ENCODE peak calls at places on chromosomes 3 and 15, in nine cellular contexts. One of them, this sample, is unnamed.

GRCh38 chr15:95609096-95609495 is 721.4 kb upstream of the NR2F2 start:
- DNase-seq in transverse colon: no peak
- DNase-seq in cardiac muscle cell: peak; percentile 37
- DNase-seq in A549: no peak
- DNase-seq in neural progenitor cell: no peak
- DNase-seq in SK-N-SH: no peak
- DNase-seq in A673: no peak
- DNase-seq in heart left ventricle: no peak
- DNase-seq in GM23338: no peak
- DNase-seq in this sample: no peak

GRCh38 chr15:62977952-62978811 is 64.4 kb upstream of the TPM1 start:
- DNase-seq in transverse colon: no peak
- DNase-seq in cardiac muscle cell: peak; percentile 57
- DNase-seq in A549: peak; percentile 61
- DNase-seq in neural progenitor cell: no peak
- DNase-seq in SK-N-SH: no peak
- DNase-seq in A673: no peak
- DNase-seq in heart left ventricle: no peak
- DNase-seq in GM23338: no peak
- DNase-seq in this sample: no peak

GRCh38 chr15:64246364-64247189 is 83.8 kb upstream of the PPIB start:
- DNase-seq in transverse colon: no peak
- DNase-seq in cardiac muscle cell: peak; percentile 85
- DNase-seq in A549: peak; percentile 87
- DNase-seq in neural progenitor cell: no peak
- DNase-seq in SK-N-SH: no peak
- DNase-seq in A673: peak; percentile 77
- DNase-seq in heart left ventricle: no peak
- DNase-seq in GM23338: peak; percentile 34
- DNase-seq in this sample: no peak

GRCh38 chr15:46316024-46316423 is 681.2 kb downstream of the SQOR start:
- DNase-seq in transverse colon: no peak
- DNase-seq in cardiac muscle cell: no peak
- DNase-seq in A549: no peak
- DNase-seq in neural progenitor cell: no peak
- DNase-seq in SK-N-SH: no peak
- DNase-seq in A673: no peak
- DNase-seq in heart left ventricle: no peak
- DNase-seq in GM23338: no peak
- DNase-seq in this sample: no peak

GRCh38 chr3:143084856-143085731 is 34.5 kb upstream of the CHST2 start:
- DNase-seq in transverse colon: no peak
- DNase-seq in cardiac muscle cell: peak; percentile 75
- DNase-seq in A549: peak; percentile 33
- DNase-seq in neural progenitor cell: no peak
- DNase-seq in SK-N-SH: no peak
- DNase-seq in A673: no peak
- DNase-seq in heart left ventricle: no peak
- DNase-seq in GM23338: no peak
- DNase-seq in this sample: no peak

GRCh38 chr3:1251282-1252060 is 158.6 kb downstream of the CNTN6 start:
- DNase-seq in transverse colon: no peak
- DNase-seq in cardiac muscle cell: no peak
- DNase-seq in A549: no peak
- DNase-seq in neural progenitor cell: no peak
- DNase-seq in SK-N-SH: no peak
- DNase-seq in A673: no peak
- DNase-seq in heart left ventricle: no peak
- DNase-seq in GM23338: peak; percentile 14
- DNase-seq in this sample: no peak

GRCh38 chr3:42688016-42688415 is 2.7 kb downstream of the KLHL40 start:
- DNase-seq in transverse colon: no peak
- DNase-seq in cardiac muscle cell: no peak
- DNase-seq in A549: no peak
- DNase-seq in neural progenitor cell: no peak
- DNase-seq in SK-N-SH: no peak
- DNase-seq in A673: no peak
- DNase-seq in heart left ventricle: peak; percentile 36
- DNase-seq in GM23338: no peak
- DNase-seq in this sample: peak; percentile 51

GRCh38 chr3:157282261-157283191 is 122.6 kb upstream of the CCNL1 start:
- DNase-seq in transverse colon: no peak
- DNase-seq in cardiac muscle cell: peak; percentile 95
- DNase-seq in A549: no peak
- DNase-seq in neural progenitor cell: no peak
- DNase-seq in SK-N-SH: no peak
- DNase-seq in A673: peak; percentile 78
- DNase-seq in heart left ventricle: no peak
- DNase-seq in GM23338: no peak
- DNase-seq in this sample: no peak

GRCh38 chr15:61537337-61537736 is 308.2 kb upstream of the RORA start:
- DNase-seq in transverse colon: no peak
- DNase-seq in cardiac muscle cell: no peak
- DNase-seq in A549: no peak
- DNase-seq in neural progenitor cell: peak; percentile 81
- DNase-seq in SK-N-SH: no peak
- DNase-seq in A673: no peak
- DNase-seq in heart left ventricle: no peak
- DNase-seq in GM23338: no peak
- DNase-seq in this sample: no peak

GRCh38 chr15:75508741-75509532 is 57.4 kb upstream of the SIN3A start:
- DNase-seq in transverse colon: no peak
- DNase-seq in cardiac muscle cell: peak; percentile 72
- DNase-seq in A549: peak; percentile 70
- DNase-seq in neural progenitor cell: no peak
- DNase-seq in SK-N-SH: peak; percentile 40
- DNase-seq in A673: peak; percentile 61
- DNase-seq in heart left ventricle: no peak
- DNase-seq in GM23338: peak; percentile 57
- DNase-seq in this sample: no peak

GRCh38 chr3:64617610-64618009 is 70.2 kb downstream of the ADAMTS9 start:
- DNase-seq in transverse colon: no peak
- DNase-seq in cardiac muscle cell: no peak
- DNase-seq in A549: no peak
- DNase-seq in neural progenitor cell: no peak
- DNase-seq in SK-N-SH: no peak
- DNase-seq in A673: no peak
- DNase-seq in heart left ventricle: no peak
- DNase-seq in GM23338: no peak
- DNase-seq in this sample: no peak

GRCh38 chr3:64616953-64617352 is 70.8 kb downstream of the ADAMTS9 start:
- DNase-seq in transverse colon: no peak
- DNase-seq in cardiac muscle cell: peak; percentile 14
- DNase-seq in A549: no peak
- DNase-seq in neural progenitor cell: no peak
- DNase-seq in SK-N-SH: no peak
- DNase-seq in A673: no peak
- DNase-seq in heart left ventricle: no peak
- DNase-seq in GM23338: no peak
- DNase-seq in this sample: no peak

GRCh38 chr3:64612082-64612860 is 75.5 kb downstream of the ADAMTS9 start:
- DNase-seq in transverse colon: peak; percentile 15
- DNase-seq in cardiac muscle cell: peak; percentile 93
- DNase-seq in A549: no peak
- DNase-seq in neural progenitor cell: no peak
- DNase-seq in SK-N-SH: peak; percentile 20
- DNase-seq in A673: no peak
- DNase-seq in heart left ventricle: no peak
- DNase-seq in GM23338: no peak
- DNase-seq in this sample: no peak

GRCh38 chr3:64612916-64613526 is 74.8 kb downstream of the ADAMTS9 start:
- DNase-seq in transverse colon: no peak
- DNase-seq in cardiac muscle cell: peak; percentile 23
- DNase-seq in A549: no peak
- DNase-seq in neural progenitor cell: no peak
- DNase-seq in SK-N-SH: peak; percentile 65
- DNase-seq in A673: no peak
- DNase-seq in heart left ventricle: no peak
- DNase-seq in GM23338: peak; percentile 12
- DNase-seq in this sample: peak; percentile 61
- H3K4me1 ChIP-seq in transverse colon: no peaks in the 10 kb centered on the region
- H3K4me1 ChIP-seq in cardiac muscle cell: peaks cover 35% of the 10 kb centered on the region
- H3K4me1 ChIP-seq in A549: no peaks in the 10 kb centered on the region
- H3K4me1 ChIP-seq in neural progenitor cell: peaks cover 6% of the 10 kb centered on the region
- H3K4me1 ChIP-seq in SK-N-SH: peaks cover 51% of the 10 kb centered on the region
- H3K4me1 ChIP-seq in A673: no peaks in the 10 kb centered on the region
- H3K4me1 ChIP-seq in heart left ventricle: peaks cover 36% of the 10 kb centered on the region
- H3K4me1 ChIP-seq in GM23338: no peaks in the 10 kb centered on the region
- H3K4me1 ChIP-seq in this sample: peaks cover 10% of the 10 kb centered on the region

DNA sequence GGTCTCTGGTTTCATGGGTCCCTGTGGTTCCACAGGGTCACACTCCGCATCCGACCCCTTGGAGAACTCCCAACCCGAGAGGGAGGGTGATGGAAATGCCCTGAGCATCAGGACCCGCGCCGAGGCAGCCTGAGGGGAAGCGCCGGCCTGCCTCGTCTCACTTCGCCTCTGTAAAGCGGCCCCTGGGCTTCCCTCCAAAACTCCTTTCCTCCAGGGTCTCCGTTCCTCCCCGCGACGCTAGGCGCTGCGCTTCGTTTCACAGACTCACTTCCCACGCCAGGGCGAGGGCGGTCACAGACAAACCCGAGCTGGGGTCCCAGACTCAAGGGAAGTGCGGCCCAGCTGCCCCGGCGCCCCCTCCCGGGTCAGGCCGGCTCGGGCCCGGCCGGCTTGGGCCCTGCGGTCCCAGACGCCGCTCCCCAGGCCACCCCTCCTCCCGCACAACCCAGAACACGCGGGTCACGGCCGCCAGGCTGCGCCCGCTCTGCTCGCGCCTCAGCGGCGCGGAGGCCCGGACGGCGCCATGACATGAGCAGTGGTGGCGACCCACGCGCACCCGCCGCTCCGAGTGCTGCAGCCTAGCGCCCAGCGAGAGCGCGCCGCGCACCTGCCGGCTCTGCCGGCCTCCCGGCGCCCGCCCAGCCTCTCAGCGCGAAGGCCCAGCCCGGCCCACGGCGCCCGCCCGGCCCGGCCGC is 619 bp downstream of the NUP210 start:
- DNase-seq in transverse colon: peak; percentile 41
- DNase-seq in cardiac muscle cell: no peak
- DNase-seq in A549: peak; percentile 48
- DNase-seq in neural progenitor cell: peak; percentile 77
- DNase-seq in SK-N-SH: peak; percentile 86
- DNase-seq in A673: no peak
- DNase-seq in heart left ventricle: peak; percentile 74
- DNase-seq in GM23338: peak; percentile 61
- DNase-seq in this sample: peak; percentile 86
- TF ChIP-seq CTCF in transverse colon: no peak
- TF ChIP-seq CTCF in cardiac muscle cell: no peak
- TF ChIP-seq CTCF in A549: peak; percentile 10
- TF ChIP-seq CTCF in neural progenitor cell: peak; percentile 22
- TF ChIP-seq CTCF in SK-N-SH: no peak
- TF ChIP-seq CTCF in A673: no peak
- TF ChIP-seq CTCF in heart left ventricle: peak; percentile 18
- TF ChIP-seq CTCF in GM23338: no peak
- TF ChIP-seq CTCF in this sample: no peak

GRCh38 chr3:26621891-26622633 is 510 bp upstream of the LRRC3B start:
- DNase-seq in transverse colon: no peak
- DNase-seq in cardiac muscle cell: no peak
- DNase-seq in A549: no peak
- DNase-seq in neural progenitor cell: peak; percentile 36
- DNase-seq in SK-N-SH: no peak
- DNase-seq in A673: no peak
- DNase-seq in heart left ventricle: no peak
- DNase-seq in GM23338: peak; percentile 39
- DNase-seq in this sample: no peak
- H3K4me3 ChIP-seq in transverse colon: peak overlapping the region; percentile 26
- H3K4me3 ChIP-seq in cardiac muscle cell: peak overlapping the region; percentile 44
- H3K4me3 ChIP-seq in A549: no peak overlapping the region
- H3K4me3 ChIP-seq in neural progenitor cell: peak overlapping the region; percentile 75
- H3K4me3 ChIP-seq in SK-N-SH: peak overlapping the region; percentile 40
- H3K4me3 ChIP-seq in A673: peak overlapping the region; percentile 24
- H3K4me3 ChIP-seq in heart left ventricle: peak overlapping the region; percentile 42
- H3K4me3 ChIP-seq in GM23338: peak overlapping the region; percentile 87
- H3K4me3 ChIP-seq in this sample: peak overlapping the region; percentile 39

DNA sequence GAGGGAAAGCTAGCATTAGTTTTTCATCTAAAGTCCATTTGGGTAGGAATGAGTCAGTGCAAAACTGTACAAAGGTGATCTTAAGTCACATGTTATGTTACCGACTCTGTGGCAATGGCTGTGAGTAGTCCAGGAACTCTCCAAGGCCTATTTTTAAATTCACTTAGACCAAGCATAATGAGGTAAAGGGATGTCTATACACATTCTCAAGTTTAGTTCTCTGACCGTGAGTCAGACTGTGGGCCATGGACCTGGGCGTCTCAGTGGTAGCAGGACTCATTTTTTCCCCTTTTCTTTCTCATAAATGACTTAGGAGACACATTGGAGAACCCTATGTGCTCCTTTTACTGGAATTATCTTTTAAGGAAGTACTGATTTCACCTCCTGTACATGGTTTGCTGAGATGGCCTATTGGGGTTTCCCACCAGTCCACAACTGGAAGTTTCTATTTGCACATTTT is 488.7 kb upstream of the TPRG1 start:
- DNase-seq in transverse colon: no peak
- DNase-seq in cardiac muscle cell: peak; percentile 79
- DNase-seq in A549: no peak
- DNase-seq in neural progenitor cell: no peak
- DNase-seq in SK-N-SH: no peak
- DNase-seq in A673: no peak
- DNase-seq in heart left ventricle: no peak
- DNase-seq in GM23338: no peak
- DNase-seq in this sample: no peak
- H3K4me1 ChIP-seq in transverse colon: no peaks in the 10 kb centered on the region
- H3K4me1 ChIP-seq in cardiac muscle cell: peaks cover 14% of the 10 kb centered on the region
- H3K4me1 ChIP-seq in A549: peaks cover 21% of the 10 kb centered on the region
- H3K4me1 ChIP-seq in neural progenitor cell: no peaks in the 10 kb centered on the region
- H3K4me1 ChIP-seq in SK-N-SH: no peaks in the 10 kb centered on the region
- H3K4me1 ChIP-seq in A673: peaks cover 6% of the 10 kb centered on the region
- H3K4me1 ChIP-seq in heart left ventricle: peaks cover 65% of the 10 kb centered on the region
- H3K4me1 ChIP-seq in GM23338: no peaks in the 10 kb centered on the region
- H3K4me1 ChIP-seq in this sample: peaks cover 24% of the 10 kb centered on the region

GRCh38 chr3:149371001-149371722 is 6.3 kb downstream of the TM4SF1 start:
- DNase-seq in transverse colon: no peak
- DNase-seq in cardiac muscle cell: peak; percentile 58
- DNase-seq in A549: peak; percentile 74
- DNase-seq in neural progenitor cell: peak; percentile 15
- DNase-seq in SK-N-SH: no peak
- DNase-seq in A673: peak; percentile 39
- DNase-seq in heart left ventricle: no peak
- DNase-seq in GM23338: peak; percentile 33
- DNase-seq in this sample: no peak
- TF ChIP-seq CTCF in transverse colon: no peak
- TF ChIP-seq CTCF in cardiac muscle cell: no peak
- TF ChIP-seq CTCF in A549: peak; percentile 41
- TF ChIP-seq CTCF in neural progenitor cell: peak; percentile 14
- TF ChIP-seq CTCF in SK-N-SH: no peak
- TF ChIP-seq CTCF in A673: peak; percentile 15
- TF ChIP-seq CTCF in heart left ventricle: no peak
- TF ChIP-seq CTCF in GM23338: peak; percentile 50
- TF ChIP-seq CTCF in this sample: no peak

GRCh38 chr3:11601446-11602241 is 42.1 kb downstream of the VGLL4 start:
- DNase-seq in transverse colon: no peak
- DNase-seq in cardiac muscle cell: peak; percentile 67
- DNase-seq in A549: no peak
- DNase-seq in neural progenitor cell: no peak
- DNase-seq in SK-N-SH: no peak
- DNase-seq in A673: no peak
- DNase-seq in heart left ventricle: no peak
- DNase-seq in GM23338: no peak
- DNase-seq in this sample: no peak
- H3K4me3 ChIP-seq in transverse colon: no peak overlapping the region
- H3K4me3 ChIP-seq in cardiac muscle cell: no peak overlapping the region
- H3K4me3 ChIP-seq in A549: no peak overlapping the region
- H3K4me3 ChIP-seq in neural progenitor cell: no peak overlapping the region
- H3K4me3 ChIP-seq in SK-N-SH: no peak overlapping the region
- H3K4me3 ChIP-seq in A673: no peak overlapping the region
- H3K4me3 ChIP-seq in heart left ventricle: no peak overlapping the region
- H3K4me3 ChIP-seq in GM23338: no peak overlapping the region
- H3K4me3 ChIP-seq in this sample: no peak overlapping the region

GRCh38 chr3:30343067-30343831 is 263.2 kb upstream of the TGFBR2 start:
- DNase-seq in transverse colon: no peak
- DNase-seq in cardiac muscle cell: no peak
- DNase-seq in A549: no peak
- DNase-seq in neural progenitor cell: no peak
- DNase-seq in SK-N-SH: no peak
- DNase-seq in A673: no peak
- DNase-seq in heart left ventricle: no peak
- DNase-seq in GM23338: no peak
- DNase-seq in this sample: no peak
- H3K4me1 ChIP-seq in transverse colon: peaks cover 3% of the 10 kb centered on the region
- H3K4me1 ChIP-seq in cardiac muscle cell: peaks cover 3% of the 10 kb centered on the region
- H3K4me1 ChIP-seq in A549: peaks cover 62% of the 10 kb centered on the region
- H3K4me1 ChIP-seq in neural progenitor cell: peaks cover 8% of the 10 kb centered on the region
- H3K4me1 ChIP-seq in SK-N-SH: no peaks in the 10 kb centered on the region
- H3K4me1 ChIP-seq in A673: peaks cover 40% of the 10 kb centered on the region
- H3K4me1 ChIP-seq in heart left ventricle: peaks cover 39% of the 10 kb centered on the region
- H3K4me1 ChIP-seq in GM23338: peaks cover 6% of the 10 kb centered on the region
- H3K4me1 ChIP-seq in this sample: peaks cover 10% of the 10 kb centered on the region